ENCODE peak calls at places on chromosome 3, in five cellular contexts. G is left lung, P is stomach, N is PC-9, B is psoas muscle. X is an unnamed sample.
A peak's percentile ranks its signal among the peaks of the same experiment; 100 is the strongest.

GRCh38 chr3:128170866-128171516 is 17.7 kb downstream of the EEFSEC start:
- DNase-seq in G (no peak), P (peak; percentile 34), N (peak; percentile 69), B (peak; percentile 68), X (no peak)

GRCh38 chr3:122233109-122233952 is 49.9 kb downstream of the CASR start:
- DNase-seq in G (no peak), P (no peak), N (no peak), B (no peak), X (no peak)

GRCh38 chr3:172591876-172592771 is 68.9 kb upstream of the TNFSF10 start:
- DNase-seq in G (no peak), P (no peak), N (no peak), B (no peak), X (no peak)

GRCh38 chr3:119783255-119783654 is 1.4 kb downstream of the NR1I2 start:
- DNase-seq in G (no peak), P (no peak), N (no peak), B (no peak), X (no peak)

GRCh38 chr3:177787279-177788041 is 590.2 kb upstream of the TBL1XR1 start:
- DNase-seq in G (no peak), P (no peak), N (no peak), B (no peak), X (no peak)

GRCh38 chr3:52521488-52521824 is 12.2 kb downstream of the NT5DC2 start:
- DNase-seq in G (no peak), P (no peak), N (no peak), B (peak; percentile 36), X (no peak)

GRCh38 chr3:114377426-114377825 is 83.6 kb downstream of the TIGIT start:
- DNase-seq in G (no peak), P (no peak), N (no peak), B (no peak), X (no peak)

GRCh38 chr3:128095222-128095703 is 28.3 kb downstream of the RUVBL1 start:
- DNase-seq in G (peak; percentile 88), P (peak; percentile 88), N (peak; percentile 56), B (peak; percentile 88), X (peak; percentile 80)

GRCh38 chr3:157618075-157618760 is 115.0 kb upstream of the VEPH1 start:
- DNase-seq in G (no peak), P (no peak), N (peak; percentile 84), B (no peak), X (peak; percentile 24)

GRCh38 chr3:25572919-25573385 is 91.8 kb downstream of the TOP2B start:
- DNase-seq in G (no peak), P (no peak), N (no peak), B (no peak), X (no peak)
- H3K27ac ChIP-seq in G (no peak overlapping the region), P (no peak overlapping the region), N (no peak overlapping the region), B (peak overlapping the region; percentile 84), X (no peak overlapping the region)

GRCh38 chr3:4719011-4719649 is 226.0 kb downstream of the ITPR1 start:
- DNase-seq in G (peak; percentile 47), P (no peak), N (no peak), B (no peak), X (no peak)
- H3K27ac ChIP-seq in G (no peak overlapping the region), P (peak overlapping the region; percentile 81), N (no peak overlapping the region), B (peak overlapping the region; percentile 76), X (peak overlapping the region; percentile 44)

GRCh38 chr3:11523793-11524160 is 119.9 kb downstream of the VGLL4 start:
- DNase-seq in G (no peak), P (no peak), N (no peak), B (no peak), X (no peak)
- H3K27ac ChIP-seq in G (peak overlapping the region; percentile 23), P (peak overlapping the region; percentile 34), N (no peak overlapping the region), B (no peak overlapping the region), X (no peak overlapping the region)

GRCh38 chr3:129575987-129576364 is 30.5 kb downstream of the PLXND1 start:
- DNase-seq in G (no peak), P (no peak), N (no peak), B (no peak), X (no peak)

GRCh38 chr3:129577925-129578742 is 28.3 kb downstream of the PLXND1 start:
- DNase-seq in G (no peak), P (no peak), N (no peak), B (no peak), X (no peak)

GRCh38 chr3:129576514-129577345 is 29.7 kb downstream of the PLXND1 start:
- DNase-seq in G (no peak), P (peak; percentile 76), N (no peak), B (no peak), X (peak; percentile 60)

GRCh38 chr3:129575233-129575986 is 31.1 kb downstream of the PLXND1 start:
- DNase-seq in G (no peak), P (no peak), N (no peak), B (no peak), X (no peak)

DNA sequence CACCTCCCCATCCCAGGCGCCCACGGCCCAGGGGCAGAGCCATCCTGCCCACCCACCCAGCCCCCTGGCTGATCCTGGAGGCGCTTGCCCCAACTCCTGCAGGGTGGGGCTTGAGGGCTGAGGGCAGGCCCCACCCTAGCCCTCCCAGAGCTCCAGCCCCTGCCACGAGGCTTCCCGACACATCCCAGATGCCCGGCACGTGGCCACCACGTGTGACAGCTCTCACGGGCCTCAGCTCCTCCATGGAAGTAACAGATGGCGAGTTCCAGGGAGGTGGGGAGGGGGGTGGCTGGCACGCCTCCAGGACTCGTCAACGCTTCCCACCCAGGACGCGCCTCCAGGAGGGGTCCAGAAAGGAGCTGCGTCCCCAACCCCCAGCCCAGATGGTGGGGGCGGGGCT is 29.1 kb downstream of the PLXND1 start:
- DNase-seq in G (no peak), P (no peak), N (no peak), B (peak; percentile 82), X (peak; percentile 69)
- H3K27ac ChIP-seq in G (peak overlapping the region; percentile 77), P (peak overlapping the region; percentile 80), N (no peak overlapping the region), B (peak overlapping the region; percentile 36), X (no peak overlapping the region)

GRCh38 chr3:49023775-49024174 is 1.9 kb downstream of the NDUFAF3 start:
- DNase-seq in G (no peak), P (no peak), N (no peak), B (no peak), X (no peak)
- H3K27ac ChIP-seq in G (no peak overlapping the region), P (no peak overlapping the region), N (no peak overlapping the region), B (no peak overlapping the region), X (no peak overlapping the region)

GRCh38 chr3:187136347-187136746 is 2.9 kb downstream of the RPL39L start:
- DNase-seq in G (no peak), P (no peak), N (no peak), B (no peak), X (no peak)

GRCh38 chr3:187131981-187132380 is 7.3 kb downstream of the RPL39L start:
- DNase-seq in G (no peak), P (no peak), N (no peak), B (no peak), X (no peak)

GRCh38 chr3:187125319-187126031 is 13.8 kb downstream of the RPL39L start:
- DNase-seq in G (no peak), P (no peak), N (no peak), B (no peak), X (no peak)

GRCh38 chr3:187132666-187133065 is 6.6 kb downstream of the RPL39L start:
- DNase-seq in G (no peak), P (no peak), N (no peak), B (no peak), X (no peak)

GRCh38 chr3:187130346-187131066 is 8.8 kb downstream of the RPL39L start:
- DNase-seq in G (no peak), P (no peak), N (no peak), B (no peak), X (no peak)
- H3K27ac ChIP-seq in G (peak overlapping the region; percentile 72), P (peak overlapping the region; percentile 52), N (no peak overlapping the region), B (no peak overlapping the region), X (no peak overlapping the region)

GRCh38 chr3:126467611-126467955 is 8.1 kb downstream of the ZXDC start:
- DNase-seq in G (no peak), P (no peak), N (no peak), B (peak; percentile 8), X (no peak)

GRCh38 chr3:126465928-126466564 is 9.6 kb downstream of the ZXDC start:
- DNase-seq in G (peak; percentile 87), P (no peak), N (no peak), B (peak; percentile 68), X (peak; percentile 64)

GRCh38 chr3:126466886-126467610 is 8.6 kb downstream of the ZXDC start:
- DNase-seq in G (no peak), P (no peak), N (no peak), B (peak; percentile 52), X (no peak)

GRCh38 chr3:126469479-126469878 is 6.2 kb downstream of the ZXDC start:
- DNase-seq in G (peak; percentile 81), P (no peak), N (no peak), B (peak; percentile 40), X (peak; percentile 30)

DNA sequence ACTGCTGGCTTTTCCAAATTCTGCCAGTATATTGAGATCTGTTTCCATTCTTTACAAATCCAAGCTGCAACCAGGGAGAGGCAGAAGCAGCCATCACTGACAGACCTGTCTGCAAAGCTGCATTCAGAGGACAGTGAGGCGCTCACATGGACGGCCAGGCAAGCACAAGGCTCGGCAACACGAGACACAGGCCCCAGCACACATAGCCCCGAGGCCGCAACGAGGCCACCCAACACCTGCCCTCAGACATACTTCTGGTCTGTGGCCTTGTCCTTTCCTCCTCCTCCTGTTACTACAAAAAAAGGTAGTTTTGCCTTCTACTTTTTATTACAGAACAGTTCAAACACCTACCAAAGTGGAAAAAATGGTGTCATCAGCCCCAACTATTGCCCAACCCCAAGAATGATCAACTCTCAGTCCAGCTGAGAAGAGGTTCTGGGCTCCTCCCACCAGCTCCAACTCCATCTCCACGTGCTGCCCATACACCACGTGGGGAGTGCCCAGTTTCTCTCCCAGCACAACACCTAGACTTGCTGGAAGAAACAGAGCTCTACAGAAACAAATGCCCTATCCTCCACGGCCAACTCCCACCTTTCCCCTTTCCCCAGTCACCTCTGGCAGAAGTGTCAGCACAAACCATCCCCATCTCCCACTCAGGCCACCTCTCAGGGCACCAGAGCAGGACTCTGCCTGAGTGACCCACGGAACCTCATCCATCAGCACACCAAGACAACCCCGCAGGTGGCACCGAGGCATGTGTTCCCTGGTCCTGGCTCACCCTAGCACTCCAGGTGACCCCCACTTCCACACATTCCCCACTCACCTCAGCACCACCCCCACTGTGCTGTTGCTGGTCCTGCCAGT is 7.4 kb downstream of the ZXDC start:
- DNase-seq in G (peak; percentile 77), P (no peak), N (no peak), B (peak; percentile 55), X (no peak)
- H3K27ac ChIP-seq in G (peak overlapping the region; percentile 74), P (no peak overlapping the region), N (no peak overlapping the region), B (peak overlapping the region; percentile 96), X (no peak overlapping the region)

GRCh38 chr3:59250600-59250999 is 200.8 kb upstream of the CFAP20DC start:
- DNase-seq in G (no peak), P (no peak), N (no peak), B (no peak), X (no peak)
- H3K27ac ChIP-seq in G (peak overlapping the region; percentile 55), P (no peak overlapping the region), N (no peak overlapping the region), B (no peak overlapping the region), X (no peak overlapping the region)